ENCODE peak calls at places on chromosomes 1 and 21, in seven cellular contexts. One of them, this sample, is unnamed.

GRCh38 chr1:26317612-26318337 is at the start of gene CD52:
- DNase-seq in H1: no peak
- DNase-seq in K562: peak; percentile 90
- DNase-seq in SK-N-SH: no peak
- DNase-seq in HepG2: no peak
- DNase-seq in HCT116: no peak
- DNase-seq in GM12878: peak; percentile 65
- DNase-seq in this sample: no peak

GRCh38 chr21:24032709-24033232 is 1574.5 kb downstream of the MRPL39 start:
- DNase-seq in H1: no peak
- DNase-seq in HepG2: no peak
- DNase-seq in K562: no peak
- DNase-seq in HCT116: no peak
- DNase-seq in SK-N-SH: no peak
- DNase-seq in GM12878: no peak
- DNase-seq in this sample: no peak

GRCh38 chr1:224732367-224733006 is 116.4 kb downstream of the CNIH3 start:
- DNase-seq in SK-N-SH: no peak
- DNase-seq in H1: no peak
- DNase-seq in GM12878: no peak
- DNase-seq in HepG2: peak; percentile 3
- DNase-seq in K562: no peak
- DNase-seq in HCT116: no peak
- DNase-seq in this sample: no peak

GRCh38 chr1:196877964-196878363 is 9.9 kb upstream of the CFHR4 start:
- DNase-seq in SK-N-SH: peak; percentile 26
- DNase-seq in HepG2: no peak
- DNase-seq in K562: no peak
- DNase-seq in GM12878: no peak
- DNase-seq in HCT116: no peak
- DNase-seq in H1: peak; percentile 56
- DNase-seq in this sample: peak; percentile 43

GRCh38 chr21:39452207-39452964 is 616 bp downstream of the SH3BGR start:
- DNase-seq in HCT116: no peak
- DNase-seq in K562: no peak
- DNase-seq in GM12878: no peak
- DNase-seq in H1: no peak
- DNase-seq in SK-N-SH: no peak
- DNase-seq in HepG2: peak; percentile 3
- DNase-seq in this sample: no peak

GRCh38 chr1:166089804-166090203 is 77.0 kb downstream of the FAM78B start:
- DNase-seq in GM12878: peak; percentile 19
- DNase-seq in HCT116: no peak
- DNase-seq in H1: no peak
- DNase-seq in HepG2: no peak
- DNase-seq in K562: no peak
- DNase-seq in SK-N-SH: peak; percentile 13
- DNase-seq in this sample: no peak

GRCh38 chr1:84171471-84171870 is 27.4 kb downstream of the PRKACB start:
- DNase-seq in SK-N-SH: no peak
- DNase-seq in HCT116: no peak
- DNase-seq in HepG2: no peak
- DNase-seq in K562: no peak
- DNase-seq in H1: no peak
- DNase-seq in GM12878: no peak
- DNase-seq in this sample: no peak

GRCh38 chr1:247331526-247332214 is at the start of gene ZNF496:
- DNase-seq in K562: peak; percentile 93
- DNase-seq in HCT116: peak; percentile 74
- DNase-seq in H1: peak; percentile 50
- DNase-seq in GM12878: no peak
- DNase-seq in HepG2: peak; percentile 75
- DNase-seq in SK-N-SH: peak; percentile 97
- DNase-seq in this sample: peak; percentile 91

DNA sequence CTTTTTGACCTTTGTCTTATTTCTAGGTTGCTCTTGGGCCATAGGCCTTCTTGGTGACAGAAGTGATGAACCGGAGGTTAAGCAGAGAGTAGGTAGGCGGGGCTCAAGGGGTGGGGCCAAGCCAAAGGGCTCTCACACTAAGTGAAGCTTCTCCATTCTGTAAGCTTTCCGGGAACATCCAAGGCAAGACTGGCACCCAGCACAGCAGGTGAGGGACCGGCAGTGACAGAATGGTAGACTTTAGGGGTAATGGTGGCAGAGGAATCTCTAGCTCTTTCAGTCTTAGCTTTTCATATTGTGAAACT is at the start of gene TNFAIP8L2:
- DNase-seq in HCT116: no peak
- DNase-seq in GM12878: peak; percentile 32
- DNase-seq in HepG2: no peak
- DNase-seq in H1: no peak
- DNase-seq in SK-N-SH: no peak
- DNase-seq in K562: peak; percentile 44
- DNase-seq in this sample: no peak
- TF ChIP-seq YY1 in HCT116: no peak
- TF ChIP-seq YY1 in GM12878: peak; percentile 30
- TF ChIP-seq YY1 in HepG2: no peak
- TF ChIP-seq YY1 in H1: no peak
- TF ChIP-seq YY1 in SK-N-SH: no peak
- TF ChIP-seq YY1 in K562: no peak
- TF ChIP-seq YY1 in this sample: no peak

GRCh38 chr1:151840421-151840820 is 801 bp upstream of the C2CD4D start:
- DNase-seq in GM12878: no peak
- DNase-seq in HepG2: no peak
- DNase-seq in H1: no peak
- DNase-seq in SK-N-SH: no peak
- DNase-seq in K562: no peak
- DNase-seq in HCT116: no peak
- DNase-seq in this sample: no peak
- H3K4me3 ChIP-seq in GM12878: peak overlapping the region; percentile 35
- H3K4me3 ChIP-seq in HepG2: no peak overlapping the region
- H3K4me3 ChIP-seq in H1: peak overlapping the region; percentile 43
- H3K4me3 ChIP-seq in SK-N-SH: no peak overlapping the region
- H3K4me3 ChIP-seq in K562: no peak overlapping the region
- H3K4me3 ChIP-seq in HCT116: no peak overlapping the region
- H3K4me3 ChIP-seq in this sample: peak overlapping the region; percentile 62

GRCh38 chr1:177514207-177514606 is 343.4 kb downstream of the BRINP2 start:
- DNase-seq in HepG2: no peak
- DNase-seq in SK-N-SH: no peak
- DNase-seq in H1: no peak
- DNase-seq in HCT116: no peak
- DNase-seq in K562: no peak
- DNase-seq in GM12878: no peak
- DNase-seq in this sample: no peak

GRCh38 chr1:177517556-177517955 is 346.8 kb downstream of the BRINP2 start:
- DNase-seq in GM12878: no peak
- DNase-seq in SK-N-SH: no peak
- DNase-seq in H1: no peak
- DNase-seq in HepG2: no peak
- DNase-seq in HCT116: no peak
- DNase-seq in K562: no peak
- DNase-seq in this sample: no peak
- TF ChIP-seq YY1 in GM12878: no peak
- TF ChIP-seq YY1 in SK-N-SH: no peak
- TF ChIP-seq YY1 in H1: no peak
- TF ChIP-seq YY1 in HepG2: no peak
- TF ChIP-seq YY1 in HCT116: no peak
- TF ChIP-seq YY1 in K562: no peak
- TF ChIP-seq YY1 in this sample: no peak

GRCh38 chr21:45504021-45504515 is 38.2 kb downstream of the SLC19A1 start:
- DNase-seq in SK-N-SH: no peak
- DNase-seq in K562: peak; percentile 40
- DNase-seq in HCT116: no peak
- DNase-seq in HepG2: no peak
- DNase-seq in H1: no peak
- DNase-seq in GM12878: no peak
- DNase-seq in this sample: no peak
- H3K4me3 ChIP-seq in SK-N-SH: no peak overlapping the region
- H3K4me3 ChIP-seq in K562: no peak overlapping the region
- H3K4me3 ChIP-seq in HCT116: no peak overlapping the region
- H3K4me3 ChIP-seq in HepG2: no peak overlapping the region
- H3K4me3 ChIP-seq in H1: no peak overlapping the region
- H3K4me3 ChIP-seq in GM12878: no peak overlapping the region
- H3K4me3 ChIP-seq in this sample: no peak overlapping the region

GRCh38 chr1:244664353-244664752 is 11.4 kb downstream of the DESI2 start:
- DNase-seq in HCT116: no peak
- DNase-seq in K562: no peak
- DNase-seq in H1: no peak
- DNase-seq in GM12878: no peak
- DNase-seq in SK-N-SH: no peak
- DNase-seq in HepG2: no peak
- DNase-seq in this sample: no peak
- TF ChIP-seq YY1 in HCT116: no peak
- TF ChIP-seq YY1 in K562: no peak
- TF ChIP-seq YY1 in H1: no peak
- TF ChIP-seq YY1 in GM12878: no peak
- TF ChIP-seq YY1 in SK-N-SH: no peak
- TF ChIP-seq YY1 in HepG2: no peak
- TF ChIP-seq YY1 in this sample: no peak

GRCh38 chr1:234613992-234614584 is 4.1 kb upstream of the IRF2BP2 start:
- DNase-seq in GM12878: no peak
- DNase-seq in SK-N-SH: no peak
- DNase-seq in HepG2: no peak
- DNase-seq in K562: no peak
- DNase-seq in HCT116: no peak
- DNase-seq in H1: no peak
- DNase-seq in this sample: no peak

GRCh38 chr1:234613128-234613875 is 3.3 kb upstream of the IRF2BP2 start:
- DNase-seq in HCT116: no peak
- DNase-seq in H1: no peak
- DNase-seq in HepG2: peak; percentile 55
- DNase-seq in SK-N-SH: no peak
- DNase-seq in K562: no peak
- DNase-seq in GM12878: no peak
- DNase-seq in this sample: no peak

GRCh38 chr1:234611799-234612351 is 1.9 kb upstream of the IRF2BP2 start:
- DNase-seq in K562: no peak
- DNase-seq in H1: no peak
- DNase-seq in SK-N-SH: no peak
- DNase-seq in HepG2: peak; percentile 96
- DNase-seq in GM12878: no peak
- DNase-seq in HCT116: no peak
- DNase-seq in this sample: no peak

GRCh38 chr1:234611153-234611798 is 1.3 kb upstream of the IRF2BP2 start:
- DNase-seq in SK-N-SH: peak; percentile 38
- DNase-seq in H1: peak; percentile 59
- DNase-seq in K562: no peak
- DNase-seq in HCT116: peak; percentile 77
- DNase-seq in GM12878: peak; percentile 76
- DNase-seq in HepG2: peak; percentile 93
- DNase-seq in this sample: peak; percentile 91

DNA sequence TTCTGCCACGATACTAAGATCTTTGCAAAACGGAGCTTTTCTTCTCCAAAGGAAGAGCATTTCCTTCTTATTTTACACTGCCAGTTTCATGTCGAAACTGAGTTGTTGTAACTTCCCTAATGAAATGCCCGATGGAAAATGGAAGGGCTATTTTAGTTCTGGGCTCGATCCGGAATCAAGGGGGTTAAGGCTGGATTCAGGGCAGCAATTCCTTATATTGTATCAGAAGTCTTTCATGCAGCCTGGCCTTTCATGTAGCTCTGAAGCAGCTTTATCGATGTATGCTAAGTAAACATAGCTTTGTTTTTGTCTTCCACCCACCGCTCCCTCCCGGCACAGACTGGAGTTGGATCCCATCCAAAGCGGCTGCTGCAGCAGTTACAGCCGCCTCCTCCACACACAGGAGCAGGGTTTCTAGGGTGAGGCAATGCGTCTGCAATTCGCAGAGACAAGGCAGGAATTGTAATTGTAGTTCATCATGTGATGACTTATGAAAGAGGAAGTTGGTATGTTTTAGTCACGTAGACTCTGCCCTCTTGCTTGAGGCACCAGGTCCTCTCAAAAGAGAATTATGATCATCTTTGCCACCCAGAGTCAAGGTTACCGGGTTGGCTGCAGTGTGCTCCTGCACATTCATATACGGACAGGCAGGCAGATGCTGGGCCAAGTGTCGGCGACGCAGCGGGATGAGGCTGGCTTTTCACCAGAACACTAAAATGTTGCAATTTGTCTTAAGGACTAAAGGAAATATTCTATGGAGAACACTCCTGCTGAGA is 2.6 kb upstream of the IRF2BP2 start:
- DNase-seq in H1: no peak
- DNase-seq in SK-N-SH: peak; percentile 73
- DNase-seq in HCT116: peak; percentile 97
- DNase-seq in GM12878: peak; percentile 97
- DNase-seq in K562: peak; percentile 77
- DNase-seq in HepG2: peak; percentile 100
- DNase-seq in this sample: no peak
- H3K4me3 ChIP-seq in H1: no peak overlapping the region
- H3K4me3 ChIP-seq in SK-N-SH: peak overlapping the region; percentile 27
- H3K4me3 ChIP-seq in HCT116: peak overlapping the region; percentile 17
- H3K4me3 ChIP-seq in GM12878: peak overlapping the region; percentile 74
- H3K4me3 ChIP-seq in K562: peak overlapping the region; percentile 10
- H3K4me3 ChIP-seq in HepG2: peak overlapping the region; percentile 42
- H3K4me3 ChIP-seq in this sample: no peak overlapping the region

GRCh38 chr1:226444901-226445300 is 37.0 kb upstream of the PARP1 start:
- DNase-seq in HepG2: no peak
- DNase-seq in SK-N-SH: no peak
- DNase-seq in HCT116: no peak
- DNase-seq in K562: no peak
- DNase-seq in H1: no peak
- DNase-seq in GM12878: peak; percentile 83
- DNase-seq in this sample: no peak

GRCh38 chr1:226446058-226446457 is 38.2 kb upstream of the PARP1 start:
- DNase-seq in SK-N-SH: no peak
- DNase-seq in GM12878: no peak
- DNase-seq in K562: no peak
- DNase-seq in H1: no peak
- DNase-seq in HCT116: no peak
- DNase-seq in HepG2: no peak
- DNase-seq in this sample: no peak

GRCh38 chr1:226452981-226453380 is 45.1 kb upstream of the PARP1 start:
- DNase-seq in GM12878: no peak
- DNase-seq in HepG2: no peak
- DNase-seq in K562: no peak
- DNase-seq in H1: no peak
- DNase-seq in SK-N-SH: no peak
- DNase-seq in HCT116: no peak
- DNase-seq in this sample: no peak

GRCh38 chr1:226447932-226448670 is 40.2 kb upstream of the PARP1 start:
- DNase-seq in SK-N-SH: no peak
- DNase-seq in HCT116: no peak
- DNase-seq in GM12878: no peak
- DNase-seq in H1: no peak
- DNase-seq in HepG2: no peak
- DNase-seq in K562: no peak
- DNase-seq in this sample: no peak

GRCh38 chr1:226449823-226450222 is 41.9 kb upstream of the PARP1 start:
- DNase-seq in HCT116: no peak
- DNase-seq in HepG2: no peak
- DNase-seq in H1: no peak
- DNase-seq in SK-N-SH: no peak
- DNase-seq in GM12878: no peak
- DNase-seq in K562: peak; percentile 57
- DNase-seq in this sample: no peak
- TF ChIP-seq YY1 in HCT116: no peak
- TF ChIP-seq YY1 in HepG2: no peak
- TF ChIP-seq YY1 in H1: no peak
- TF ChIP-seq YY1 in SK-N-SH: no peak
- TF ChIP-seq YY1 in GM12878: no peak
- TF ChIP-seq YY1 in K562: no peak
- TF ChIP-seq YY1 in this sample: no peak

This sample was measured in NT2/D1.